ENCODE peak calls at places on chromosomes 2 and 18, in ten cellular contexts. One of them, this sample, is unnamed.

GRCh38 chr18:1302861-1303260 is 398.2 kb downstream of the ADCYAP1 start:
- DNase-seq in astrocyte of the spinal cord: no peak
- DNase-seq in fibroblast of mammary gland: no peak
- DNase-seq in psoas muscle: no peak
- DNase-seq in Calu3: no peak
- DNase-seq in AG09309: no peak
- DNase-seq in sigmoid colon: no peak
- DNase-seq in GM23338: no peak
- DNase-seq in astrocyte: no peak
- DNase-seq in uterus: no peak
- DNase-seq in this sample: no peak

GRCh38 chr2:182379235-182379634 is 47.6 kb downstream of the PDE1A start:
- DNase-seq in astrocyte of the spinal cord: peak
- DNase-seq in fibroblast of mammary gland: peak
- DNase-seq in psoas muscle: no peak
- DNase-seq in Calu3: no peak
- DNase-seq in AG09309: no peak
- DNase-seq in sigmoid colon: no peak
- DNase-seq in GM23338: no peak
- DNase-seq in astrocyte: peak
- DNase-seq in uterus: no peak
- DNase-seq in this sample: no peak

GRCh38 chr18:79422022-79422782 is 26.5 kb downstream of the NFATC1 start:
- DNase-seq in astrocyte of the spinal cord: peak
- DNase-seq in fibroblast of mammary gland: peak
- DNase-seq in psoas muscle: peak
- DNase-seq in Calu3: no peak
- DNase-seq in AG09309: peak
- DNase-seq in sigmoid colon: no peak
- DNase-seq in GM23338: no peak
- DNase-seq in astrocyte: peak
- DNase-seq in uterus: no peak
- DNase-seq in this sample: no peak

GRCh38 chr18:79586436-79587297 is 92.9 kb upstream of the CTDP1 start:
- DNase-seq in astrocyte of the spinal cord: no peak
- DNase-seq in fibroblast of mammary gland: no peak
- DNase-seq in psoas muscle: no peak
- DNase-seq in Calu3: no peak
- DNase-seq in AG09309: no peak
- DNase-seq in sigmoid colon: peak
- DNase-seq in GM23338: no peak
- DNase-seq in astrocyte: no peak
- DNase-seq in uterus: peak
- DNase-seq in this sample: no peak

GRCh38 chr2:23360571-23361125 is 24.3 kb upstream of the KLHL29 start:
- DNase-seq in astrocyte of the spinal cord: no peak
- DNase-seq in fibroblast of mammary gland: no peak
- DNase-seq in psoas muscle: no peak
- DNase-seq in Calu3: peak
- DNase-seq in AG09309: no peak
- DNase-seq in sigmoid colon: no peak
- DNase-seq in GM23338: peak
- DNase-seq in astrocyte: no peak
- DNase-seq in uterus: no peak
- DNase-seq in this sample: no peak

GRCh38 chr2:181466661-181467576 is 9.7 kb downstream of the ITGA4 start:
- DNase-seq in astrocyte of the spinal cord: peak
- DNase-seq in fibroblast of mammary gland: peak
- DNase-seq in psoas muscle: peak
- DNase-seq in Calu3: peak
- DNase-seq in AG09309: no peak
- DNase-seq in sigmoid colon: peak
- DNase-seq in GM23338: peak
- DNase-seq in astrocyte: peak
- DNase-seq in uterus: peak
- DNase-seq in this sample: peak

GRCh38 chr2:238105506-238106338 is 5.6 kb downstream of the ESPNL start:
- DNase-seq in astrocyte of the spinal cord: no peak
- DNase-seq in fibroblast of mammary gland: no peak
- DNase-seq in psoas muscle: peak
- DNase-seq in Calu3: no peak
- DNase-seq in AG09309: no peak
- DNase-seq in sigmoid colon: no peak
- DNase-seq in GM23338: no peak
- DNase-seq in astrocyte: no peak
- DNase-seq in uterus: no peak
- DNase-seq in this sample: no peak

GRCh38 chr2:226575928-226576327 is 223.7 kb downstream of the IRS1 start:
- DNase-seq in astrocyte of the spinal cord: no peak
- DNase-seq in fibroblast of mammary gland: no peak
- DNase-seq in psoas muscle: no peak
- DNase-seq in Calu3: no peak
- DNase-seq in AG09309: no peak
- DNase-seq in sigmoid colon: no peak
- DNase-seq in GM23338: no peak
- DNase-seq in astrocyte: no peak
- DNase-seq in uterus: no peak
- DNase-seq in this sample: no peak

GRCh38 chr2:71876542-71877451 is 270.9 kb downstream of the CYP26B1 start:
- DNase-seq in astrocyte of the spinal cord: no peak
- DNase-seq in fibroblast of mammary gland: peak
- DNase-seq in psoas muscle: no peak
- DNase-seq in Calu3: no peak
- DNase-seq in AG09309: peak
- DNase-seq in sigmoid colon: no peak
- DNase-seq in GM23338: no peak
- DNase-seq in astrocyte: no peak
- DNase-seq in uterus: no peak
- DNase-seq in this sample: no peak

GRCh38 chr2:159202568-159203071 is 83.9 kb downstream of the WDSUB1 start:
- DNase-seq in astrocyte of the spinal cord: peak
- DNase-seq in fibroblast of mammary gland: peak
- DNase-seq in psoas muscle: peak
- DNase-seq in Calu3: no peak
- DNase-seq in AG09309: peak
- DNase-seq in sigmoid colon: peak
- DNase-seq in GM23338: no peak
- DNase-seq in astrocyte: peak
- DNase-seq in uterus: peak
- DNase-seq in this sample: no peak

GRCh38 chr2:182784777-182785176 is 68.7 kb downstream of the DNAJC10 start:
- DNase-seq in astrocyte of the spinal cord: peak
- DNase-seq in fibroblast of mammary gland: peak
- DNase-seq in psoas muscle: no peak
- DNase-seq in Calu3: no peak
- DNase-seq in AG09309: peak
- DNase-seq in sigmoid colon: no peak
- DNase-seq in GM23338: peak
- DNase-seq in astrocyte: peak
- DNase-seq in uterus: no peak
- DNase-seq in this sample: no peak

GRCh38 chr2:207951734-207952480 is 73.4 kb downstream of the PLEKHM3 start:
- DNase-seq in astrocyte of the spinal cord: no peak
- DNase-seq in fibroblast of mammary gland: no peak
- DNase-seq in psoas muscle: no peak
- DNase-seq in Calu3: no peak
- DNase-seq in AG09309: no peak
- DNase-seq in sigmoid colon: no peak
- DNase-seq in GM23338: peak
- DNase-seq in astrocyte: no peak
- DNase-seq in uterus: no peak
- DNase-seq in this sample: no peak

GRCh38 chr2:235263205-235264120 is 230.4 kb upstream of the AGAP1 start:
- DNase-seq in astrocyte of the spinal cord: peak
- DNase-seq in fibroblast of mammary gland: peak
- DNase-seq in psoas muscle: peak
- DNase-seq in Calu3: peak
- DNase-seq in AG09309: no peak
- DNase-seq in sigmoid colon: peak
- DNase-seq in GM23338: peak
- DNase-seq in astrocyte: peak
- DNase-seq in uterus: peak
- DNase-seq in this sample: no peak

GRCh38 chr2:160908157-160908556 is 252.1 kb upstream of the TANK start:
- DNase-seq in astrocyte of the spinal cord: no peak
- DNase-seq in fibroblast of mammary gland: no peak
- DNase-seq in psoas muscle: no peak
- DNase-seq in Calu3: no peak
- DNase-seq in AG09309: no peak
- DNase-seq in sigmoid colon: no peak
- DNase-seq in GM23338: no peak
- DNase-seq in astrocyte: no peak
- DNase-seq in uterus: no peak
- DNase-seq in this sample: no peak

GRCh38 chr2:160909781-160910242 is 250.4 kb upstream of the TANK start:
- DNase-seq in astrocyte of the spinal cord: peak
- DNase-seq in fibroblast of mammary gland: peak
- DNase-seq in psoas muscle: no peak
- DNase-seq in Calu3: no peak
- DNase-seq in AG09309: no peak
- DNase-seq in sigmoid colon: no peak
- DNase-seq in GM23338: no peak
- DNase-seq in astrocyte: peak
- DNase-seq in uterus: no peak
- DNase-seq in this sample: no peak

GRCh38 chr2:160910681-160911080 is 249.5 kb upstream of the TANK start:
- DNase-seq in astrocyte of the spinal cord: peak
- DNase-seq in fibroblast of mammary gland: peak
- DNase-seq in psoas muscle: no peak
- DNase-seq in Calu3: no peak
- DNase-seq in AG09309: peak
- DNase-seq in sigmoid colon: no peak
- DNase-seq in GM23338: no peak
- DNase-seq in astrocyte: peak
- DNase-seq in uterus: no peak
- DNase-seq in this sample: no peak

GRCh38 chr2:160905862-160906261 is 254.4 kb upstream of the TANK start:
- DNase-seq in astrocyte of the spinal cord: no peak
- DNase-seq in fibroblast of mammary gland: no peak
- DNase-seq in psoas muscle: no peak
- DNase-seq in Calu3: no peak
- DNase-seq in AG09309: no peak
- DNase-seq in sigmoid colon: no peak
- DNase-seq in GM23338: no peak
- DNase-seq in astrocyte: no peak
- DNase-seq in uterus: no peak
- DNase-seq in this sample: no peak

GRCh38 chr2:160906878-160907277 is 253.3 kb upstream of the TANK start:
- DNase-seq in astrocyte of the spinal cord: no peak
- DNase-seq in fibroblast of mammary gland: no peak
- DNase-seq in psoas muscle: no peak
- DNase-seq in Calu3: peak
- DNase-seq in AG09309: no peak
- DNase-seq in sigmoid colon: no peak
- DNase-seq in GM23338: peak
- DNase-seq in astrocyte: no peak
- DNase-seq in uterus: no peak
- DNase-seq in this sample: no peak
- TF ChIP-seq CTCF in astrocyte of the spinal cord: no peak
- TF ChIP-seq CTCF in fibroblast of mammary gland: no peak
- TF ChIP-seq CTCF in psoas muscle: no peak
- TF ChIP-seq CTCF in Calu3: no peak
- TF ChIP-seq CTCF in AG09309: no peak
- TF ChIP-seq CTCF in sigmoid colon: no peak
- TF ChIP-seq CTCF in GM23338: no peak
- TF ChIP-seq CTCF in astrocyte: no peak
- TF ChIP-seq CTCF in uterus: no peak
- TF ChIP-seq CTCF in this sample: no peak

GRCh38 chr2:217539126-217539525 is 463.7 kb downstream of the TNS1 start:
- DNase-seq in astrocyte of the spinal cord: no peak
- DNase-seq in fibroblast of mammary gland: no peak
- DNase-seq in psoas muscle: no peak
- DNase-seq in Calu3: no peak
- DNase-seq in AG09309: no peak
- DNase-seq in sigmoid colon: no peak
- DNase-seq in GM23338: no peak
- DNase-seq in astrocyte: no peak
- DNase-seq in uterus: no peak
- DNase-seq in this sample: no peak
- TF ChIP-seq CTCF in astrocyte of the spinal cord: no peak
- TF ChIP-seq CTCF in fibroblast of mammary gland: no peak
- TF ChIP-seq CTCF in psoas muscle: no peak
- TF ChIP-seq CTCF in Calu3: no peak
- TF ChIP-seq CTCF in AG09309: no peak
- TF ChIP-seq CTCF in sigmoid colon: no peak
- TF ChIP-seq CTCF in GM23338: no peak
- TF ChIP-seq CTCF in astrocyte: no peak
- TF ChIP-seq CTCF in uterus: no peak
- TF ChIP-seq CTCF in this sample: no peak

GRCh38 chr18:35159782-35160181 is 81.1 kb upstream of the ZNF397 start:
- DNase-seq in astrocyte of the spinal cord: no peak
- DNase-seq in fibroblast of mammary gland: no peak
- DNase-seq in psoas muscle: no peak
- DNase-seq in Calu3: no peak
- DNase-seq in AG09309: no peak
- DNase-seq in sigmoid colon: no peak
- DNase-seq in GM23338: no peak
- DNase-seq in astrocyte: no peak
- DNase-seq in uterus: no peak
- DNase-seq in this sample: no peak

GRCh38 chr18:35161934-35162333 is 78.9 kb upstream of the ZNF397 start:
- DNase-seq in astrocyte of the spinal cord: no peak
- DNase-seq in fibroblast of mammary gland: no peak
- DNase-seq in psoas muscle: no peak
- DNase-seq in Calu3: no peak
- DNase-seq in AG09309: no peak
- DNase-seq in sigmoid colon: no peak
- DNase-seq in GM23338: no peak
- DNase-seq in astrocyte: no peak
- DNase-seq in uterus: no peak
- DNase-seq in this sample: no peak

GRCh38 chr18:35155403-35156117 is 85.3 kb upstream of the ZNF397 start:
- DNase-seq in astrocyte of the spinal cord: peak
- DNase-seq in fibroblast of mammary gland: peak
- DNase-seq in psoas muscle: no peak
- DNase-seq in Calu3: no peak
- DNase-seq in AG09309: no peak
- DNase-seq in sigmoid colon: no peak
- DNase-seq in GM23338: peak
- DNase-seq in astrocyte: peak
- DNase-seq in uterus: no peak
- DNase-seq in this sample: peak

GRCh38 chr18:35162995-35163394 is 77.8 kb upstream of the ZNF397 start:
- DNase-seq in astrocyte of the spinal cord: no peak
- DNase-seq in fibroblast of mammary gland: no peak
- DNase-seq in psoas muscle: no peak
- DNase-seq in Calu3: no peak
- DNase-seq in AG09309: no peak
- DNase-seq in sigmoid colon: no peak
- DNase-seq in GM23338: no peak
- DNase-seq in astrocyte: no peak
- DNase-seq in uterus: no peak
- DNase-seq in this sample: no peak

GRCh38 chr18:35158728-35159443 is 81.9 kb upstream of the ZNF397 start:
- DNase-seq in astrocyte of the spinal cord: no peak
- DNase-seq in fibroblast of mammary gland: no peak
- DNase-seq in psoas muscle: no peak
- DNase-seq in Calu3: no peak
- DNase-seq in AG09309: no peak
- DNase-seq in sigmoid colon: no peak
- DNase-seq in GM23338: no peak
- DNase-seq in astrocyte: no peak
- DNase-seq in uterus: no peak
- DNase-seq in this sample: peak
- TF ChIP-seq CTCF in astrocyte of the spinal cord: no peak
- TF ChIP-seq CTCF in fibroblast of mammary gland: no peak
- TF ChIP-seq CTCF in psoas muscle: no peak
- TF ChIP-seq CTCF in Calu3: no peak
- TF ChIP-seq CTCF in AG09309: no peak
- TF ChIP-seq CTCF in sigmoid colon: no peak
- TF ChIP-seq CTCF in GM23338: no peak
- TF ChIP-seq CTCF in astrocyte: no peak
- TF ChIP-seq CTCF in uterus: no peak
- TF ChIP-seq CTCF in this sample: no peak

GRCh38 chr18:51668632-51669031 is 471.2 kb upstream of the MEX3C start:
- DNase-seq in astrocyte of the spinal cord: no peak
- DNase-seq in fibroblast of mammary gland: no peak
- DNase-seq in psoas muscle: no peak
- DNase-seq in Calu3: no peak
- DNase-seq in AG09309: no peak
- DNase-seq in sigmoid colon: no peak
- DNase-seq in GM23338: peak
- DNase-seq in astrocyte: no peak
- DNase-seq in uterus: no peak
- DNase-seq in this sample: no peak
- TF ChIP-seq CTCF in astrocyte of the spinal cord: no peak
- TF ChIP-seq CTCF in fibroblast of mammary gland: no peak
- TF ChIP-seq CTCF in psoas muscle: no peak
- TF ChIP-seq CTCF in Calu3: no peak
- TF ChIP-seq CTCF in AG09309: no peak
- TF ChIP-seq CTCF in sigmoid colon: no peak
- TF ChIP-seq CTCF in GM23338: no peak
- TF ChIP-seq CTCF in astrocyte: no peak
- TF ChIP-seq CTCF in uterus: no peak
- TF ChIP-seq CTCF in this sample: no peak

This sample was measured in natural killer cell.